ENCODE peak calls at places on chromosomes 12 and 14, in four cellular contexts. R is transverse colon, W is HCT116, T is spleen. H is an unnamed sample.

GRCh38 chr14:104898870-104899510 is 25.7 kb upstream of the PLD4 start:
- DNase-seq in T (no peak), W (no peak), R (no peak), H (peak)

GRCh38 chr14:45686771-45687170 is 433.8 kb upstream of the MIS18BP1 start:
- DNase-seq in T (no peak), W (no peak), R (no peak), H (no peak)

GRCh38 chr12:101582937-101583336 is 11.8 kb upstream of the MYBPC1 start:
- DNase-seq in W (no peak), R (no peak), T (no peak), H (no peak)

GRCh38 chr14:73878436-73878835 is 8.2 kb upstream of the ZNF410 start:
- DNase-seq in T (no peak), W (no peak), R (no peak), H (no peak)

GRCh38 chr14:53567236-53567785 is 389.3 kb downstream of the BMP4 start:
- DNase-seq in W (no peak), T (no peak), R (no peak), H (no peak)

GRCh38 chr14:46048127-46048526 is 603.5 kb downstream of the RPL10L start:
- DNase-seq in W (peak), T (no peak), R (no peak), H (no peak)

GRCh38 chr12:53483225-53483978 is 15.9 kb downstream of the MAP3K12 start:
- DNase-seq in W (no peak), T (no peak), R (peak), H (peak)

GRCh38 chr12:45407967-45408743 is 192.3 kb downstream of the ANO6 start:
- DNase-seq in T (no peak), W (no peak), R (no peak), H (no peak)

GRCh38 chr14:99263564-99264330 is 8.2 kb downstream of the BCL11B start:
- DNase-seq in R (no peak), W (no peak), T (no peak), H (no peak)

GRCh38 chr14:60248697-60249314 is at the start of gene PPM1A:
- DNase-seq in R (peak), T (peak), W (peak), H (peak)

GRCh38 chr12:14408208-14408607 is 42.7 kb downstream of the ATF7IP start:
- DNase-seq in T (no peak), W (no peak), R (no peak), H (no peak)

GRCh38 chr12:98399532-98399931 is 115.9 kb upstream of the TMPO start:
- DNase-seq in W (peak), T (no peak), R (no peak), H (no peak)

GRCh38 chr14:68548194-68549056 is 244.4 kb downstream of the ZFP36L1 start:
- DNase-seq in R (peak), W (peak), T (no peak), H (peak)

GRCh38 chr14:66140963-66141362 is 345.2 kb upstream of the CCDC196 start:
- DNase-seq in W (no peak), T (no peak), R (no peak), H (no peak)

GRCh38 chr12:71426648-71427047 is 12.9 kb upstream of the LGR5 start:
- DNase-seq in R (no peak), W (no peak), T (no peak), H (no peak)

GRCh38 chr14:51239813-51240803 is at the start of gene TMX1:
- DNase-seq in T (peak), R (peak), W (peak), H (peak)

DNA sequence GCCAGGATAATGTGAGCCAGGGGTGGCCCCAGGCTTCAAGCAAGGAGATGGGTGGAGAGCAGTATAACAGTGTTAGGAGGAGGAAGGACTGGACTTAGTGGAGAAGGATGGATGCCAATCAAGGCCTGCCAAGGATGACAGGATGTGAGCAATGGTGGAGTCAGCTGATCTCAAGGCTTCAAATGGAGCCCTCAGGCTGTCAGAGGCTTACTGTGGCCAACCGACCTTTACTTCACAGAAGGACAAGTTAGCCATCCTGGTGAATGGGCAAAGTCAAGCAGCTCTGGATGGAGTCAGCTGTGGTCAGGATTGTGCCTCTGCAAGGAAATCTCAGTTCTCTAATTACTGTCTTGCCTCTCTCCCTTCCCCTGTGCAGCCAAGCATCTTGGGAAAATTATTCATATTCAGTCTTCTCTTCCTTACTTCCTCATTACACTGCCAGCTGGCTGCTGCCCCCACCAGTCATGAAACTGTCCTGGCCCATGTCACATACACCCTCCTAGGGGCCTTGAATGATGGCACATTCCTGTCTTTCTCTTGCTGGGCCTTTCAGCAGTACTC is 7.6 kb upstream of the STAT6 start:
- DNase-seq in R (no peak), W (no peak), T (peak), H (no peak)
- TF ChIP-seq CTCF in R (no peak), W (no peak), T (no peak), H (no peak)

DNA sequence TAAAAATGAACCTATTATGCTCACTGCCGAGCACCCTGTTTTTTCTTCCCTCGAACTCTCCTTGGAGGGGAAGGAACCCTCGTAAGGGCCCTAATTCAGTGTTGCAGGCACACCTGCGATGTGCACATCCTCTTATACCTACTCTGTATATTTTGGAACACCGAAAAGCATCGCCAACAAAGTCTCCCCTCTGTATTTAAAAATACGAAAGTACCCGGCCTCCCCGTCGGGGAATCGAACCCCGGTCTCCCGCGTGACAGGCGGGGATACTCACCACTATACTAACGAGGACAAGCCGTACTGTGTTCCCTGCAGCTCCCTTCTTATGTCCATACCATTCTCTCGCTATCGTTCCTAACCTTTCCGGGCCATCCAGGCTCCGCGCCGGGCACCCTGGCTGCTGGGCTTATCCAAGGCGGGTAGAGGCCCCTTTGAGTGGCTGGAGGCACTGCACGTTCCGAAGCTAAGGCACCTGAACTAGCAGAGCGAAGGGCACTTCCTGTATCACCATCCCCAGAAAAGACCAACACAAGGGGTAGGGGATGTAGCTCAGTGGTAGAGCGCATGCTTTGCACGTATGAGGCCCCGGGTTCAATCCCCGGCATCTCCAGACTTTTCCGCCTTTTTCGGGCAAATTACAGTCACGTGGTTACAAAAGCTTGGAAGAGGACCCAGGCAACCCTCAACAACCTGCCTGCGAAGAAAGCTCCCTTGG is 25.1 kb upstream of the UBC start:
- DNase-seq in R (peak), W (peak), T (peak), H (peak)
- TF ChIP-seq POLR2A in R (no peak), W (no peak), T (no peak), H (no peak)

GRCh38 chr12:117329756-117330155 is 31.7 kb downstream of the NOS1 start:
- DNase-seq in W (no peak), T (peak), R (no peak), H (no peak)
- TF ChIP-seq POLR2AphosphoS5 in W (no peak), T (no peak), R (no peak), H (no peak)

DNA sequence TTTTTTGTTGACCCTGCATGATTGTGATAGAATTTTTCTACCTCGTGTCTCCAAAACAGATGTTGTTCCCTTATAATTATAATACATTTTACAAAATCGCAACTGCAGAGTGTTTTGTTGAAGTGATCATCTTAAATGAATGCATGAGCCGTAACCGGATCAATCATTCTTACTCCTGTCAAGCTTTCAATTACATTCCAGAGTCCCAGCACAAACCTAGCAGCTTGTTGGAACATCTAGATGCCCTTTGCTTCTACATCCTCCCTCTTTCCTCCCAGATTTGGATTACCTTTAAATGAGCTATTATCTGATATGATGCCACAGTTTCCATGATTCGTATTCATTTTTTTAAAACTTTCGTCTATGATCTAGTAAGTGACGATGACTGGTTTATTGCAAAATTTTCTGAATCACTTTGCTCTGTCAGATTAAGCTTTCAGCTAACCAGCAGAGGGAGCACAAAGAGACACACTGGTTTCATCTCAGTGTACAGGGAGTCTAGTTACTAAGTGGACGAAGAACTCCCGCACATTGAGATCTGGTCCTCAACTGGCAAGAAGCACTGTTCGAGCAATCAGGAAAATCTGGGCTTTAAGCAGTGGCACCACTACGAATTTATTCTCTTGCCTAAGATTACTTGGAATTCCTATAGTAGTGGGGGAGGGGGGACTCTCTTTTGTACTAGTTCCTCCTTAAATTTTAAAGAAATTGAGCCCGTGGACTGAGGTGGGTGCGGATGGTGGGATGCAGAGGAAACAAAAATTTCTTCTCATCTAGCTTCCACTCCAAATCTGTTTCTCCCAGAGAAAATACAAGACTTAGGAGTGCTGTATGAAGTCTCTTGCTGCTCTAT is 40.9 kb downstream of the TSHR start:
- DNase-seq in W (peak), T (no peak), R (peak), H (no peak)
- TF ChIP-seq CTCF in W (peak), T (peak), R (peak), H (peak)

DNA sequence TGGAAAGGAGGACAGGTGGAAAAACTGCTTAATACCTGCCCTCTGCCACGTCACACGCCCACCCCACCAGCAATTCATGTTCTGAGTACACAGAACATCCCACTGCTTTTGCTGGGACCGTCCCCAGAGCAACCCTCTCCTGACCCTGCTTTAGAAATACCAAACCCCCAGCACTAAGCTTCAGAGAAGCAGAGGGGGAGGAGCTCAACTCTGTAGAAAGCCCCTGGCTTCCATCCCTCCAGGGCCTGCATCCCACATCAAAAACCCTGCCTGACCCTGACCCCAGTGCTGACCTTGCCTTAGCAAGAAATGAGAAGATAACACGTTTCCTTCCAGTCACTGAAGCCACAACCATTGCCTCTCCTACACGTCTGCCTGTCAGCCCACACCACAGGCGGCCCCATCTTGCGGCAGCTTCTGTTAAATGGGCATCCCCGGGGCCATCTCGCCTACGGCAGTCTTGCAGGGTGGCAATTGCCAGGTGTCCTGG is 19.7 kb downstream of the VDR start:
- DNase-seq in R (no peak), W (no peak), T (no peak), H (no peak)
- TF ChIP-seq POLR2A in R (no peak), W (no peak), T (no peak), H (no peak)

DNA sequence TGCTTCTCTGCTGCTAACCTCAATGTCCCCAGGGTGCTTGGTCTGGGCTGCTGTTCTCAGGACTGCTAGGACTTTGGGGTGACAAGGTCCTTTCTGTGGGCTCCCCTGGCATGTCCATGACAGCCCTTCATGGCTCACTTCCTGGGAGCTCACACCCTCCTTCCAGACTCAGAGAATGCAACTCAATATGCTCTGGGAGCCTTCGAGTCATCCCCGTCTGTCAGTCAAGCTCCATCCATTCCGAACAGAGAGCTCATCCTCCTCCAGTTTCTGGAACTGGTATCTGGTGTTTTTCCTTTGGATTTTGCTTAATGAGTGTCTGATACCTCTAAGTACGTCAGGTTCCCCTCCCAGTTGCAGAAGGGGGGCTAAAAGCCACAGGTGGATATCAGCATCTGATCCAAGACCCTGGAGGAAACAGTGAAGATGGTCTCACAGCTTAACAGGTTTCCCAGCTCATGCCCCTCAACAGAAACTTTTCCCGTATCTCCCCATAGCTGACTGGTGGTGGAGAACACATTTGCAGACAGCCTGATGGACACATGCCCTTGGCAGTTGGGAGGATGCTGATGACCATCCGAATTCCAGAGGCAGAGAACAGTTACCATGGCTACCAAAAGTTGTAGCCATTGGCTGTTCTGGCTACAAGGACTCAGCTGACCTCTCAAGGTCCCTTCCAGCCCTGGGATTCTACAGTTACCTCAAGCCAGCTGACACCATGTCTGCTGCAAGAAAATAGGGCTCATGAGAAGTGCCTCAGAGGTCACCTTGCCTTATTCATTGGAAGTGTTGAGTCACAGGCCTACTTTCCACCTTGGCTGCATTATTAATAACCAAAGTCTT is 9.5 kb upstream of the RAB35 start:
- DNase-seq in W (no peak), R (no peak), T (no peak), H (no peak)
- TF ChIP-seq POLR2AphosphoS5 in W (no peak), R (no peak), T (no peak), H (no peak)

GRCh38 chr14:49483266-49483665 is 102.9 kb downstream of the RPS29 start:
- DNase-seq in R (no peak), W (no peak), T (no peak), H (no peak)
- TF ChIP-seq CTCF in R (no peak), W (no peak), T (no peak), H (no peak)

DNA sequence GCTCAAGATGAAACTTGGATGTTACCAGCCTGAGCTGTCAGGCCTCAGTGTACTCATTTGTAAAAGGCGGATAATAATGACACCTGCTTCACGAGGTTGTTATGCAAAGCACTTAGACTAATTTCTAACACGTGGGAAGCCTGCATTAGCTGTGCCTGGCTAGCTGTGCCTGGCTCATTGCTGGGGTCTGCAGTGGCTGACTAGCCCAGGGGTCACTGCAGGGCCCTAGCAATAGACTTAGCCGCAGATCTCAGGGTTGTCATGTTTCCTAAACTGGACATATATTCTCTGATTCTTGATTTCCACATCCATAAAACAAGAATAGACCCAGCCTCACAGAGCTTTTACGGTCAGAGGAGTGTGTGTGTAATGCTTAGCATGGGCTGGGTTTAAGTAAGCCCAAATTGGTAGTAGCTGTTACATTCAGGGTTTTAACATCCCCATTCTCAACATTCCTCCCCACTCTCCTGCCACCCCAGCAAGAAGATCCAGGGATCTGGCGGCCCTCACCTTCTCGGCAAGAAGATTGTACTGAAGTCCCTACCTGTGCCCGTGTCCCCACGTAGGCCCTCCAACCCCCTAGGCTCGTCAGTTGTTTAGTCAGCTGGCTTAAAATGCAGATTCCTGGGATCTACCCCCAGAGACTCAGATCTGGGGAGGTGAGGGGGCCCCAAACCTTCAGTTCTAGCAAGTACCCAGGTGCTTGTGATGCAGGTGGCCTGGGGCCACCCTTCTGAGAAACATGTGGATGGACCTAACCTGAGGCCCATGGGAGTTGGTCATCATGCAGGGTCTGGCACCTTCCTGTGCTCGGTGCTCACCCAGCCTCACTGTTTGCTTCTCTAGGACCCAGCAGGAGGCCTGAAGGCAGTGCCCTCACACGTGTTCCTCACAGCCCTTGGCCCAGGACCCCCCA is 8.6 kb downstream of the NR4A1 start:
- DNase-seq in R (peak), T (no peak), W (peak), H (peak)
- TF ChIP-seq POLR2A in R (no peak), T (no peak), W (no peak), H (peak)

GRCh38 chr14:96391293-96392118 is 422 bp upstream of the AK7 start:
- DNase-seq in W (peak), T (peak), R (peak), H (peak)
- TF ChIP-seq POLR2AphosphoS5 in W (peak), T (no peak), R (peak), H (no peak)

DNA sequence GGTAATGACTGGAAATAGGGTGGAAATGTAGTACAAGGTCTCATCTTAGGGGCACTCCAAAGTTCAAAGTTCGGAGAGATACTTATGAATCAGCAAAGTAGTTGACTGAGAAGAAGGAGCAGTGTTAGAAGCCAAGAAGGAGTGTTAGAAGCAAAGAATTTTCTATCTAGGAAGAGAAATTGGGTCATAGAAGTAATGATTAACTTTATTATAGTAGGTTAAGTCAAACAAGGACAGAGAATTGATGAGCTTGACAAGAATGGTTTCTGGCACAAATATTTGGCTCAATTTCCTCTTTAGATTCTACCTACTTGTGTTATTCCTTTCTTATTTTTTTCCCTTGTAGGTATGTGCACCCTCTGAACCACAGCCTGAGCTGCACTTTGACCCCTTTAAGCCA is 810.5 kb upstream of the LRFN5 start:
- DNase-seq in W (no peak), R (no peak), T (no peak), H (no peak)
- TF ChIP-seq CTCF in W (no peak), R (no peak), T (no peak), H (no peak)

H was measured in sigmoid colon.